ENCODE peak calls at places on chromosomes 4 and X, in seven cellular contexts. J is stimulated activated CD8-positive, alpha-beta memory T cell treated with anti-CD3 and anti-CD28 coated beads, Interleukin-15, amount 100 ng/mL, for 24 hours; I is AG10803; Z is endodermal cell; G is SK-N-SH; D is lower leg skin; L is HepG2. B is an unnamed sample.

GRCh38 chr4:168908093-168908492 is 102.0 kb downstream of the CBR4 start:
- DNase-seq in Z (no peak), I (peak), L (no peak), G (no peak), D (no peak), J (no peak), B (no peak)

GRCh38 chrX:150362599-150363481 is at the start of gene MAMLD1:
- DNase-seq in Z (peak), D (peak), J (no peak), L (no peak), I (peak), G (peak), B (no peak)

GRCh38 chr4:188372856-188373255 is 233.6 kb downstream of the TRIML1 start:
- DNase-seq in Z (peak), J (no peak), I (peak), L (peak), D (no peak), G (no peak), B (no peak)

GRCh38 chr4:79922011-79922410 is 151.0 kb downstream of the ANTXR2 start:
- DNase-seq in Z (no peak), L (no peak), I (no peak), D (no peak), G (no peak), J (no peak), B (no peak)

GRCh38 chr4:82493721-82494425 is 63.5 kb downstream of the ENOPH1 start:
- DNase-seq in D (no peak), Z (no peak), J (no peak), G (no peak), I (peak), L (no peak), B (no peak)

GRCh38 chr4:17502764-17503163 is 9.1 kb downstream of the QDPR start:
- DNase-seq in L (no peak), D (no peak), J (no peak), G (no peak), I (no peak), Z (no peak), B (no peak)

GRCh38 chr4:118268780-118269179 is 84.0 kb downstream of the PRSS12 start:
- DNase-seq in D (no peak), Z (no peak), I (no peak), J (no peak), G (no peak), L (no peak), B (no peak)

GRCh38 chrX:129522184-129523059 is 868 bp downstream of the SMARCA1 start:
- DNase-seq in D (peak), I (peak), J (no peak), G (peak), L (peak), Z (peak), B (peak)

GRCh38 chr4:87589531-87589930 is 18.8 kb upstream of the DSPP start:
- DNase-seq in L (no peak), I (peak), J (no peak), D (no peak), G (no peak), Z (no peak), B (no peak)

GRCh38 chr4:24765331-24765990 is 29.9 kb upstream of the SOD3 start:
- DNase-seq in L (no peak), G (no peak), Z (no peak), J (no peak), I (peak), D (no peak), B (no peak)

GRCh38 chr4:7773401-7774187 is 166.1 kb downstream of the AFAP1 start:
- DNase-seq in G (no peak), Z (no peak), J (no peak), L (no peak), I (no peak), D (no peak), B (peak)

GRCh38 chr4:1644906-1645657 is 39.0 kb downstream of the FAM53A start:
- DNase-seq in I (peak), G (peak), L (no peak), Z (peak), J (no peak), D (no peak), B (no peak)

GRCh38 chr4:155569960-155570515 is 96.6 kb upstream of the GUCY1A1 start:
- DNase-seq in D (no peak), Z (no peak), J (no peak), L (no peak), G (no peak), I (peak), B (no peak)

GRCh38 chrX:35682481-35682880 is 115.7 kb upstream of the MAGEB16 start:
- DNase-seq in D (no peak), Z (no peak), I (no peak), L (no peak), J (no peak), G (no peak), B (no peak)

GRCh38 chrX:29687687-29688086 is 527.7 kb upstream of the MAGEB2 start:
- DNase-seq in L (no peak), I (peak), G (no peak), Z (no peak), J (no peak), D (no peak), B (no peak)

GRCh38 chrX:136941396-136942337 is 61.1 kb upstream of the RBMX start:
- DNase-seq in J (no peak), I (no peak), G (no peak), D (no peak), Z (no peak), L (no peak), B (no peak)

GRCh38 chrX:55908685-55909212 is 191.2 kb downstream of the RRAGB start:
- DNase-seq in I (peak), J (no peak), L (no peak), D (no peak), G (no peak), Z (peak), B (peak)

GRCh38 chr4:110742148-110742547 is 119.3 kb upstream of the PITX2 start:
- DNase-seq in G (no peak), D (no peak), J (no peak), L (no peak), Z (no peak), I (peak), B (no peak)

GRCh38 chr4:173181769-173182374 is 13.3 kb downstream of the GALNT7 start:
- DNase-seq in L (no peak), G (no peak), I (peak), J (no peak), D (no peak), Z (no peak), B (no peak)

GRCh38 chr4:173001571-173001970 is 167.0 kb upstream of the GALNT7 start:
- DNase-seq in G (no peak), D (no peak), Z (no peak), J (no peak), L (no peak), I (peak), B (no peak)

GRCh38 chr4:183154701-183155391 is 55.8 kb downstream of the WWC2 start:
- DNase-seq in G (no peak), J (no peak), D (no peak), Z (peak), L (peak), I (no peak), B (peak)

GRCh38 chr4:30722916-30723270 is 2.7 kb downstream of the PCDH7 start:
- DNase-seq in Z (peak), L (no peak), G (peak), D (no peak), I (no peak), J (no peak), B (no peak)

GRCh38 chrX:148871422-148872152 is 371.2 kb downstream of the AFF2 start:
- DNase-seq in I (peak), J (no peak), D (no peak), L (no peak), Z (no peak), G (no peak), B (no peak)

GRCh38 chrX:72238721-72239475 is at the start of gene ERCC6L:
- DNase-seq in Z (peak), L (peak), J (peak), I (peak), D (peak), G (peak), B (peak)

GRCh38 chrX:109533631-109534030 is 3.0 kb upstream of the NXT2 start:
- DNase-seq in Z (no peak), J (no peak), L (no peak), I (peak), D (no peak), G (no peak), B (no peak)

GRCh38 chr4:182600093-182600492 is 317.1 kb downstream of the DCTD start:
- DNase-seq in L (no peak), J (no peak), Z (no peak), I (peak), D (no peak), G (peak), B (no peak)

GRCh38 chr4:139919513-139919912 is 234.5 kb downstream of the MAML3 start:
- DNase-seq in L (no peak), I (peak), J (no peak), G (no peak), D (no peak), Z (no peak), B (no peak)

GRCh38 chrX:151871244-151871643 is 41.4 kb upstream of the MAGEA4 start:
- DNase-seq in L (peak), J (no peak), Z (no peak), G (no peak), D (no peak), I (peak), B (no peak)

GRCh38 chr4:159279084-159279483 is 176.2 kb downstream of the RAPGEF2 start:
- DNase-seq in G (no peak), I (no peak), J (no peak), Z (no peak), D (no peak), L (no peak), B (no peak)

GRCh38 chr4:89549907-89550306 is 242.3 kb upstream of the GPRIN3 start:
- DNase-seq in J (no peak), G (no peak), I (peak), L (no peak), D (no peak), Z (no peak), B (peak)

GRCh38 chrX:17848545-17849265 is 12.4 kb downstream of the RAI2 start:
- DNase-seq in I (no peak), G (no peak), L (no peak), D (no peak), Z (no peak), J (no peak), B (no peak)

GRCh38 chrX:10972731-10973130 is 138.4 kb upstream of the HCCS start:
- DNase-seq in I (peak), Z (no peak), L (no peak), J (no peak), D (no peak), G (no peak), B (no peak)

GRCh38 chr4:13966241-13967195 is 339.0 kb upstream of the BOD1L1 start:
- DNase-seq in J (no peak), Z (peak), L (no peak), I (peak), G (no peak), D (no peak), B (no peak)

B was measured in small intestine.